ENCODE peak calls at places on chromosome X, in seven cellular contexts. A is K562, L is HCT116, J is H1, X is GM12878, Y is HepG2, M is SK-N-SH. V is an unnamed sample.
A peak's percentile ranks its signal among the peaks of the same experiment; 100 is the strongest.

GRCh38 chrX:151708821-151709220 is 7.0 kb upstream of the FATE1 start:
- DNase-seq in A (no peak), L (no peak), J (no peak), X (no peak), Y (no peak), M (no peak), V (no peak)

GRCh38 chrX:65502618-65503017 is 32.0 kb downstream of the LAS1L start:
- DNase-seq in A (no peak), L (no peak), J (no peak), X (no peak), Y (no peak), M (no peak), V (no peak)

GRCh38 chrX:115350696-115351408 is 61.3 kb downstream of the LUZP4 start:
- DNase-seq in A (no peak), L (no peak), J (no peak), X (no peak), Y (no peak), M (peak; percentile 18), V (no peak)

GRCh38 chrX:24204331-24204730 is 54.8 kb downstream of the ZFX start:
- DNase-seq in A (no peak), L (no peak), J (no peak), X (no peak), Y (no peak), M (no peak), V (no peak)

GRCh38 chrX:26138043-26138442 is at the start of gene MAGEB18:
- DNase-seq in A (no peak), L (no peak), J (no peak), X (no peak), Y (no peak), M (no peak), V (no peak)

GRCh38 chrX:136546369-136546768 is 14.4 kb downstream of the VGLL1 start:
- DNase-seq in A (no peak), L (no peak), J (no peak), X (no peak), Y (no peak), M (no peak), V (no peak)

GRCh38 chrX:65241059-65241721 is 264.9 kb upstream of the ZC4H2 start:
- DNase-seq in A (no peak), L (no peak), J (no peak), X (no peak), Y (peak; percentile 83), M (no peak), V (no peak)

GRCh38 chrX:100642296-100642695 is 1.7 kb upstream of the SRPX2 start:
- DNase-seq in A (no peak), L (no peak), J (no peak), X (no peak), Y (no peak), M (no peak), V (no peak)

GRCh38 chrX:116379854-116380253 is 56.6 kb upstream of the SLC6A14 start:
- DNase-seq in A (no peak), L (no peak), J (no peak), X (no peak), Y (no peak), M (no peak), V (no peak)

GRCh38 chrX:94831364-94831763 is 1157.4 kb downstream of the FAM133A start:
- DNase-seq in A (no peak), L (no peak), J (no peak), X (no peak), Y (no peak), M (peak; percentile 3), V (no peak)

GRCh38 chrX:48972214-48973164 is 845 bp upstream of the KCND1 start:
- DNase-seq in A (peak; percentile 67), L (peak; percentile 10), J (no peak), X (no peak), Y (peak; percentile 16), M (peak; percentile 70), V (peak; percentile 29)

GRCh38 chrX:132652871-132653270 is 164.0 kb upstream of the MBNL3 start:
- DNase-seq in A (no peak), L (no peak), J (no peak), X (no peak), Y (no peak), M (no peak), V (no peak)

GRCh38 chrX:153644356-153645125 is 2.5 kb upstream of the DUSP9 start:
- DNase-seq in A (no peak), L (no peak), J (no peak), X (no peak), Y (no peak), M (peak; percentile 69), V (no peak)

GRCh38 chrX:69618803-69619202 is 2.9 kb downstream of the EDA start:
- DNase-seq in A (no peak), L (no peak), J (no peak), X (no peak), Y (peak; percentile 19), M (peak; percentile 17), V (peak; percentile 27)

GRCh38 chrX:130578906-130579305 is 177.1 kb downstream of the RBMX2 start:
- DNase-seq in A (no peak), L (no peak), J (no peak), X (no peak), Y (no peak), M (no peak), V (no peak)

GRCh38 chrX:9456250-9457074 is 8.4 kb upstream of the TBL1X start:
- DNase-seq in A (no peak), L (no peak), J (no peak), X (no peak), Y (peak; percentile 32), M (no peak), V (no peak)

DNA sequence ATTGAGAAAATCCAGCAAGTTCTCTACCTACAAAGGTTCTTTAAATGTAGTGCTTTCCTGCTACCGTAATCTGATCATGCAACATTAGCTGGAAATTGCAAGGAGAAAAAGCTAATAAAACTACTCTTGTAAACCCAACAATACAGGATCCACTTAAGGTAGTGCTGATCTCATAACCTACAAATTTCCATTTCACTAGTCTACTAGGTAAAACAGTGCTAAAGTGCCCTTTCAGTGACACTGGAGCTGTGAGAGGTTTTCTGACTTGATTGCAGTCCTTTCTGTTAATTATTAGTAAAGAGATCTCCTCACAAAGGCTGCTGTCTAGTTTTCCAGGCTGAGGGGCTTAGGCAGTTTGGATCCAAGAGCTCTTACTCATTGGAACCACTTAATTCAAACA is 1118.7 kb downstream of the SH3BGRL start:
- DNase-seq in A (no peak), L (no peak), J (no peak), X (no peak), Y (no peak), M (no peak), V (no peak)
- TF ChIP-seq JUND in A (no peak), L (no peak), J (no peak), X (no peak), Y (no peak), M (no peak), V (no peak)

GRCh38 chrX:118963159-118963558 is 11.3 kb upstream of the LONRF3 start:
- DNase-seq in A (no peak), L (no peak), J (no peak), X (no peak), Y (no peak), M (no peak), V (no peak)
- TF ChIP-seq JUND in A (no peak), L (no peak), J (no peak), X (no peak), Y (no peak), M (no peak), V (no peak)

GRCh38 chrX:13283512-13283911 is 36.3 kb downstream of the ATXN3L start:
- DNase-seq in A (no peak), L (no peak), J (no peak), X (no peak), Y (no peak), M (no peak), V (no peak)

GRCh38 chrX:13279279-13280009 is 40.4 kb downstream of the ATXN3L start:
- DNase-seq in A (no peak), L (no peak), J (no peak), X (no peak), Y (no peak), M (no peak), V (no peak)

GRCh38 chrX:13277539-13277938 is 42.3 kb downstream of the ATXN3L start:
- DNase-seq in A (no peak), L (no peak), J (no peak), X (no peak), Y (no peak), M (no peak), V (no peak)

GRCh38 chrX:13283968-13284914 is 35.6 kb downstream of the ATXN3L start:
- DNase-seq in A (no peak), L (no peak), J (peak; percentile 10), X (no peak), Y (no peak), M (no peak), V (no peak)

GRCh38 chrX:13281289-13281688 is 38.6 kb downstream of the ATXN3L start:
- DNase-seq in A (no peak), L (no peak), J (no peak), X (no peak), Y (no peak), M (no peak), V (no peak)
- TF ChIP-seq JUND in A (no peak), L (no peak), J (no peak), X (no peak), Y (no peak), M (no peak), V (no peak)

DNA sequence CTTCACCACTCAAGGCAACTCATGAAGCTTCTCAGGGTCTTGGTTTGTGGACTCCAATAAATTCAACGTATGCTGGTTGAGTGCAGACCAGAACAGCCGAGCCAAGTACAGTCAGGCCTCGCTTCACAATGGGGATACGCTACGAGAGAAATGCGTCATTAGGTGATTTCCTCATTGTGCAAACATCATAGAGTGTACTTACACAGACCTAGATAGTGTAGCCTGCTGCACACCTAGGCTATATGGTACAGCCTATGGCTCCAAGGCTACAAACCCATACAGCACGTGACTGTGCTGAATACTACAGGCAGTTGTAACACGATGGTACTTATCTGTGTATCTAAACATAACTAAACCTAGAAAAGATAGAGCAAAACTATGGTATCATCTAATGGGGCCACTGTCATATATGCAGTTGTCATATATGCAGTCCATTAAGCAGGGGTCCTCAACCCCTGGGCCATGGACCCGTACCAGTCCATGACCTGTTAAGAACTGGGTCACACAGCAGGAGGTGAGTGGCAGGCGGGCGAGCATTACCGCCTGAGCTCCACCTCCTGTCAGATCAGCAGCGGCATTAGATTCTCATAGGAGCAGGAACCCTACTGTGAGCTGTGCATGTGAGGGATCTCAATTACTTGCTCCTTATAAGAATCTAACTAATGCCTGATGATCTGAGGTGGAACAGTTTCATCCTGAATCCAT is 31.5 kb downstream of the RTL5 start:
- DNase-seq in A (no peak), L (no peak), J (no peak), X (no peak), Y (no peak), M (no peak), V (no peak)
- TF ChIP-seq JUND in A (no peak), L (no peak), J (no peak), X (no peak), Y (no peak), M (no peak), V (no peak)

GRCh38 chrX:12770440-12770839 is 20.8 kb upstream of the PRPS2 start:
- DNase-seq in A (peak; percentile 20), L (no peak), J (no peak), X (no peak), Y (no peak), M (peak; percentile 42), V (peak; percentile 53)
- TF ChIP-seq JUND in A (no peak), L (no peak), J (no peak), X (no peak), Y (no peak), M (no peak), V (no peak)

GRCh38 chrX:111086521-111087127 is 9.4 kb upstream of the PAK3 start:
- DNase-seq in A (no peak), L (no peak), J (no peak), X (no peak), Y (no peak), M (no peak), V (no peak)
- TF ChIP-seq JUND in A (no peak), L (no peak), J (no peak), X (no peak), Y (no peak), M (no peak), V (no peak)

GRCh38 chrX:33808636-33809035 is 323.5 kb downstream of the FAM47A start:
- DNase-seq in A (no peak), L (no peak), J (no peak), X (no peak), Y (no peak), M (no peak), V (peak; percentile 53)
- TF ChIP-seq JUND in A (no peak), L (no peak), J (no peak), X (no peak), Y (no peak), M (no peak), V (no peak)

V was measured in T47D.